ENCODE peak calls at places on chromosomes 2 and 18, in seven cellular contexts. L, P, I, R, D, U and B are unnamed samples.

GRCh38 chr2:121479882-121480522 is 50.7 kb upstream of the RNU4ATAC start:
- DNase-seq in U (no peak), D (no peak), R (peak; percentile 25), P (no peak), I (no peak), L (peak; percentile 36), B (no peak)

GRCh38 chr2:109331864-109332848 is 203.2 kb downstream of the SH3RF3 start:
- DNase-seq in I (peak; percentile 85), P (peak; percentile 93), R (peak; percentile 94), U (peak; percentile 85), L (peak; percentile 98), D (peak; percentile 85), B (no peak)

GRCh38 chr2:194526121-194526520 is 1130.9 kb upstream of the SLC39A10 start:
- DNase-seq in R (no peak), I (no peak), D (no peak), L (no peak), U (no peak), P (no peak), B (no peak)

GRCh38 chr2:133993160-133993559 is 260.7 kb upstream of the MGAT5 start:
- DNase-seq in P (no peak), I (no peak), U (no peak), R (no peak), L (no peak), D (no peak), B (no peak)

GRCh38 chr2:23524261-23524706 is 139.3 kb downstream of the KLHL29 start:
- DNase-seq in U (peak; percentile 88), P (peak; percentile 76), R (no peak), L (peak; percentile 68), D (peak; percentile 49), I (no peak), B (no peak)

GRCh38 chr18:78986018-78986481 is 6.4 kb downstream of the SALL3 start:
- DNase-seq in R (peak; percentile 68), D (no peak), P (no peak), U (no peak), I (no peak), L (peak; percentile 6), B (no peak)

GRCh38 chr2:3282056-3282998 is 95.3 kb downstream of the EIPR1 start:
- DNase-seq in P (peak; percentile 48), U (peak; percentile 89), I (no peak), L (peak; percentile 37), D (peak; percentile 67), R (no peak), B (no peak)

GRCh38 chr2:102558463-102558862 is 60.9 kb upstream of the SLC9A2 start:
- DNase-seq in I (no peak), D (no peak), P (peak; percentile 0), U (no peak), L (peak; percentile 18), R (peak; percentile 3), B (no peak)

GRCh38 chr2:160751021-160751420 is 257.4 kb upstream of the RBMS1 start:
- DNase-seq in P (peak; percentile 57), L (peak; percentile 89), R (no peak), U (no peak), I (no peak), D (no peak), B (no peak)

GRCh38 chr2:160210599-160211138 is 10.6 kb upstream of the ITGB6 start:
- DNase-seq in I (peak; percentile 86), P (no peak), D (no peak), L (peak; percentile 49), R (peak; percentile 78), U (no peak), B (no peak)

GRCh38 chr2:231425811-231426703 is 30.5 kb downstream of the B3GNT7 start:
- DNase-seq in L (no peak), D (no peak), P (no peak), I (no peak), R (no peak), U (peak; percentile 59), B (no peak)

GRCh38 chr18:31990823-31991222 is 27.8 kb upstream of the RNF125 start:
- DNase-seq in D (no peak), I (no peak), P (no peak), U (no peak), R (no peak), L (no peak), B (no peak)

GRCh38 chr2:121346407-121346806 is 61.4 kb upstream of the TFCP2L1 start:
- DNase-seq in D (no peak), R (no peak), I (no peak), U (no peak), L (no peak), P (no peak), B (no peak)

GRCh38 chr2:201432038-201432437 is 19.2 kb downstream of the TRAK2 start:
- DNase-seq in R (peak; percentile 30), I (no peak), D (no peak), U (no peak), P (peak; percentile 59), L (peak; percentile 71), B (no peak)

GRCh38 chr2:237208373-237209045 is 122.8 kb downstream of the COPS8 start:
- DNase-seq in I (no peak), D (no peak), L (peak; percentile 98), R (peak; percentile 24), P (peak; percentile 92), U (no peak), B (peak; percentile 92)

GRCh38 chr2:62570861-62571698 is 65.1 kb upstream of the TMEM17 start:
- DNase-seq in U (peak; percentile 65), D (peak; percentile 57), L (no peak), R (no peak), P (no peak), I (peak; percentile 67), B (no peak)

GRCh38 chr2:148022882-148023281 is 2.0 kb downstream of the MBD5 start:
- DNase-seq in R (no peak), D (no peak), P (no peak), L (no peak), I (no peak), U (no peak), B (no peak)
- TF ChIP-seq CTCF in R (no peak), D (no peak), P (no peak), L (no peak), I (no peak), U (no peak), B (no peak)

DNA sequence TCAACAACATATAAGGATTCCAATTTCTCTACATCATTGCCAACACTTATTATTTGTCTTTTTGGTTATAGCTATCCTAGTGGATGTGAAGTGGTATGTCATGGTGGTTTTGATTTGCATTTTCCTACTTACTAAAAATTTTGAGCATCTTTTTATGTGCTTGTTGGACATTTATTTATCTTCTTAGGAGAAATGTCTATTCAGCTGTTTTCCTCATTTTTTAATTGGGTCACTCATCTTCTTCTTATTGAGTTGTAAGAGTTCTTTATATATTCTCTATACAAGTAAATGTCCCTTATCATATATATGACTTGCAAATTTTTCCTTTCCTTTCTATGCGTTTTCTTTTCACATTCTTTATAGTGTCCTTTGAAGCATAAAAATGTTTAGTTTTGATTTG is 4.7 kb upstream of the CCL20 start:
- DNase-seq in I (no peak), L (no peak), D (no peak), R (no peak), P (no peak), U (no peak), B (no peak)
- H3K4me3 ChIP-seq in I (no peak overlapping the region), L (no peak overlapping the region), D (no peak overlapping the region), R (no peak overlapping the region), P (no peak overlapping the region), U (no peak overlapping the region), B (no peak overlapping the region)

DNA sequence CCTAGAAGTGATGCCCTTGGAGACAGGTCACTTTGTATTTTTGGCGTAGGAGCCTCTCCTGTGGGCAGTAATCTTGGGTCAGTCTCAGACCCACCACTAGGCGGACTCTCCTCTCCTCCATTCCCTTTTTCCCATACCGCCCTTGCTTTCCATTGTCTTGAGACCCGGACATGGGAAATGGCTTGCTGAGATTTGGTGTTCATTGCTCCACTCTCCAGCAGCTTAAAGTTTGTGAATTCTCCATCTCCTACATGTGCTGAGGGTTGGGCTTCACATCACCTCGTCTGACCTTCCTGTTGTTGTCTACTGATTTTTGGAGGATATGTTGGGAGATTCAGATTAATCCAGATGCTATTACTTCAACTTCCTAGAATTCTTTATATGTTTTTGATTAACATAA is 159.2 kb upstream of the RAB12 start:
- DNase-seq in L (peak; percentile 19), D (no peak), I (no peak), U (no peak), P (no peak), R (peak; percentile 3), B (no peak)
- TF ChIP-seq CTCF in L (peak; percentile 61), D (no peak), I (peak; percentile 34), U (no peak), P (peak; percentile 42), R (peak; percentile 41), B (peak; percentile 32)

GRCh38 chr2:80407377-80407776 is 102.8 kb upstream of the LRRTM1 start:
- DNase-seq in I (no peak), L (no peak), P (no peak), R (no peak), D (no peak), U (no peak), B (no peak)

GRCh38 chr2:80410346-80410745 is 105.8 kb upstream of the LRRTM1 start:
- DNase-seq in I (no peak), R (no peak), U (no peak), D (no peak), P (no peak), L (no peak), B (no peak)
- H3K4me3 ChIP-seq in I (no peak overlapping the region), R (no peak overlapping the region), U (no peak overlapping the region), D (no peak overlapping the region), P (no peak overlapping the region), L (no peak overlapping the region), B (no peak overlapping the region)

GRCh38 chr2:27071277-27071989 is at the start of gene OST4:
- DNase-seq in L (peak; percentile 89), D (peak; percentile 93), U (peak; percentile 98), P (peak; percentile 94), I (peak; percentile 97), R (peak; percentile 94), B (peak; percentile 56)
- TF ChIP-seq CTCF in L (no peak), D (no peak), U (peak; percentile 23), P (no peak), I (no peak), R (no peak), B (no peak)

DNA sequence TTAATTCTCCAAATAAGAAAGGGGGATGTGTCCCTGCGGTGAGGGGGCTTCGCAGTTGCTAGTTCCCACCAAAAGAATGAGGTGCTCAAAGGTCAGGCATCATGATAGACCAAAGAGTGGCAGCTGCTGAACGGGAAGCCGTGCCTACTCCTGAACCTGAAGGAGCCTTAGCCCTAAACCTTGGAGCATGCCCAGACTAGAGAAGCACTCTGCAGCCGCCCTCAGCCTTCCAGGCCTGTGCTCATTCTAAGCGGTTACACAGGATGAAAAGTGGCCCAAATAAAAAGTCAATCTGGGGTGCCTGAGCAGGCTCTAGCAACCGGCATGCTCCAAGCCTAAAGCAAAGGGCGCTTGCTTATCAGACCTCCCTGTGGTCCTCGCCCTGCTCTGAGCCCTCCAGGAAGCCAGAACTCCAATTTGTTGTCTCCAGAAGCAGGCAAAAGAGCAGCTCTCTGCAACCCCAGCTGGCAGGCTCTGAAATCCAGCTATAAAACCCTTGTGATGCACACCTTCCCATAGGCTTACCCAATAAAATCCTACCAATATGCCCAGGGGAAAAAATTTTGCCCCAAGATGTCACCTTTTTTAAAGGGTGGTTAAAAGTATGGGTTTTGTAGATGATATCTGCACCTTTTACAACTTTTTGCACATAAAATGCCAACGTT is 17.5 kb downstream of the UXS1 start:
- DNase-seq in L (no peak), P (no peak), D (no peak), R (no peak), U (no peak), I (no peak), B (no peak)
- H3K4me3 ChIP-seq in L (no peak overlapping the region), P (no peak overlapping the region), D (no peak overlapping the region), R (no peak overlapping the region), U (no peak overlapping the region), I (no peak overlapping the region), B (no peak overlapping the region)